ENCODE peak calls at places on chromosomes 16 and 17, in four cellular contexts. H, D, N and Q are unnamed samples. For H3K36me3, the result is how much of the 10 kb centered on the place peaks cover.

GRCh38 chr17:65850486-65850885 is 289.0 kb upstream of the AXIN2 start:
- DNase-seq in H (no peak), D (no peak), N (no peak), Q (no peak)

GRCh38 chr16:85329059-85329812 is 217.0 kb upstream of the CIBAR2 start:
- DNase-seq in H (no peak), D (peak), N (no peak), Q (peak)

GRCh38 chr16:405548-406506 is 4.1 kb downstream of the DECR2 start:
- DNase-seq in H (no peak), D (no peak), N (no peak), Q (no peak)

GRCh38 chr17:1379930-1380313 is 20.1 kb downstream of the YWHAE start:
- DNase-seq in H (no peak), D (no peak), N (no peak), Q (no peak)

GRCh38 chr17:43135454-43135819 is 10.3 kb upstream of the BRCA1 start:
- DNase-seq in H (no peak), D (peak), N (peak), Q (no peak)

GRCh38 chr16:18782697-18783429 is 7.3 kb downstream of the RPS15A start:
- DNase-seq in H (no peak), D (no peak), N (no peak), Q (no peak)

GRCh38 chr16:4915226-4915761 is 21.7 kb downstream of the PPL start:
- DNase-seq in H (no peak), D (no peak), N (peak), Q (no peak)

GRCh38 chr17:32774286-32775084 is 102.4 kb downstream of the MYO1D start:
- DNase-seq in H (no peak), D (peak), N (no peak), Q (no peak)

GRCh38 chr17:78374631-78375274 is 3.7 kb upstream of the PGS1 start:
- DNase-seq in H (no peak), D (peak), N (no peak), Q (peak)

GRCh38 chr16:74999208-74999682 is 421 bp downstream of the ZNRF1 start:
- DNase-seq in H (peak), D (peak), N (peak), Q (peak)

GRCh38 chr17:79463421-79464309 is 147.2 kb downstream of the RBFOX3 start:
- DNase-seq in H (no peak), D (no peak), N (no peak), Q (no peak)

GRCh38 chr17:70041575-70041974 is 33.5 kb upstream of the KCNJ16 start:
- DNase-seq in H (no peak), D (no peak), N (no peak), Q (no peak)

GRCh38 chr16:339680-340079 is 12.8 kb downstream of the AXIN1 start:
- DNase-seq in H (no peak), D (no peak), N (no peak), Q (no peak)

GRCh38 chr17:32907583-32907982 is 20.4 kb upstream of the TMEM98 start:
- DNase-seq in H (peak), D (no peak), N (no peak), Q (no peak)

GRCh38 chr16:74623214-74623842 is 16.4 kb upstream of the GLG1 start:
- DNase-seq in H (no peak), D (peak), N (no peak), Q (no peak)

GRCh38 chr17:82559779-82560642 is 40.5 kb downstream of the FOXK2 start:
- DNase-seq in H (no peak), D (no peak), N (no peak), Q (no peak)

GRCh38 chr16:1812732-1813163 is 13.9 kb downstream of the HAGH start:
- DNase-seq in H (no peak), D (peak), N (peak), Q (peak)

GRCh38 chr16:73365010-73365409 is 317.1 kb upstream of the ZFHX3 start:
- DNase-seq in H (peak), D (no peak), N (no peak), Q (no peak)

GRCh38 chr17:74645010-74645409 is 21.5 kb upstream of the CD300E start:
- DNase-seq in H (no peak), D (no peak), N (no peak), Q (no peak)

GRCh38 chr16:10729649-10730048 is 14.0 kb upstream of the NUBP1 start:
- DNase-seq in H (peak), D (peak), N (no peak), Q (peak)

GRCh38 chr17:42521666-42522262 is 14.3 kb upstream of the NAGLU start:
- DNase-seq in H (no peak), D (no peak), N (peak), Q (no peak)

GRCh38 chr16:75053791-75054555 is 55.1 kb downstream of the ZNRF1 start:
- DNase-seq in H (peak), D (no peak), N (peak), Q (peak)

GRCh38 chr17:11900655-11901054 is 96.6 kb downstream of the ZNF18 start:
- DNase-seq in H (no peak), D (no peak), N (no peak), Q (no peak)

GRCh38 chr17:6460531-6461161 is 16.4 kb downstream of the PIMREG start:
- DNase-seq in H (no peak), D (no peak), N (no peak), Q (no peak)

GRCh38 chr17:54891176-54891821 is 9.4 kb upstream of the TOM1L1 start:
- DNase-seq in H (no peak), D (peak), N (no peak), Q (peak)

GRCh38 chr16:58843675-58844074 is 109.6 kb upstream of the GOT2 start:
- DNase-seq in H (no peak), D (peak), N (no peak), Q (no peak)

GRCh38 chr16:88698694-88699045 is 7.5 kb downstream of the RNF166 start:
- DNase-seq in H (no peak), D (no peak), N (no peak), Q (no peak)

GRCh38 chr17:41406205-41406604 is 8.8 kb upstream of the KRT31 start:
- DNase-seq in H (no peak), D (no peak), N (no peak), Q (no peak)

GRCh38 chr16:89354325-89354724 is 136.0 kb downstream of the ANKRD11 start:
- DNase-seq in H (no peak), D (no peak), N (no peak), Q (no peak)

GRCh38 chr16:63856537-63856936 is 1265.3 kb downstream of the CDH11 start:
- DNase-seq in H (no peak), D (no peak), N (no peak), Q (no peak)

GRCh38 chr16:23924138-23924537 is 88.4 kb downstream of the PRKCB start:
- DNase-seq in H (no peak), D (no peak), N (no peak), Q (no peak)

GRCh38 chr17:7551396-7551795 is 2.5 kb downstream of the TNFSF12 start:
- DNase-seq in H (no peak), D (no peak), N (no peak), Q (no peak)
- H3K36me3 ChIP-seq in H (under half), D (under half), N (under half), Q (under half)

GRCh38 chr16:3576211-3576610 is 992 bp downstream of the NLRC3 start:
- DNase-seq in H (no peak), D (no peak), N (no peak), Q (no peak)

GRCh38 chr16:3578610-3579551 is 1.7 kb upstream of the NLRC3 start:
- DNase-seq in H (no peak), D (peak), N (no peak), Q (no peak)

GRCh38 chr16:3575491-3575890 is 1.7 kb downstream of the NLRC3 start:
- DNase-seq in H (no peak), D (no peak), N (no peak), Q (no peak)

GRCh38 chr16:3578121-3578520 is 918 bp upstream of the NLRC3 start:
- DNase-seq in H (no peak), D (no peak), N (no peak), Q (no peak)

GRCh38 chr16:3577302-3577752 is at the start of gene NLRC3:
- DNase-seq in H (no peak), D (no peak), N (no peak), Q (no peak)
- H3K27ac ChIP-seq in H (no peak), D (no peak), N (no peak), Q (no peak)

DNA sequence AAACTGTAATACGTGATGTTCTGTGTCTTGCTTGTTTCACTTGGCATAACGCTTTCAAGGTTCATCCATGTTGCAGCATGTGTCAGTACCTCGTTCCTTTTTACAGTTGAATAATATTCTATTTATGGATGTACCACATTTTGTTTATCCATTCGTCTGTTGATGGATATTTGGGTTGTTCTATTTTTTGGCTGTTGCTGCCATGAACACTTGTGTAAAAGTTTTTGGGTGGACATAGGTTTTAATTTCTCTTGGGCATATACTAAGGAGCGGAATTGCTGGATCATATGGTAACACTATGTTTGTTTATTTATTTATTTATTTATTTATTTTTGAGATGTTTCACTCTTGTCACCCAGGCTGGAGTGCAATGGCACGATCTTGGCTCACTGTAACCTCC is 137.0 kb downstream of the MSI2 start:
- DNase-seq in H (no peak), D (no peak), N (no peak), Q (no peak)
- H3K4me3 ChIP-seq in H (no peak), D (no peak), N (no peak), Q (no peak)

DNA sequence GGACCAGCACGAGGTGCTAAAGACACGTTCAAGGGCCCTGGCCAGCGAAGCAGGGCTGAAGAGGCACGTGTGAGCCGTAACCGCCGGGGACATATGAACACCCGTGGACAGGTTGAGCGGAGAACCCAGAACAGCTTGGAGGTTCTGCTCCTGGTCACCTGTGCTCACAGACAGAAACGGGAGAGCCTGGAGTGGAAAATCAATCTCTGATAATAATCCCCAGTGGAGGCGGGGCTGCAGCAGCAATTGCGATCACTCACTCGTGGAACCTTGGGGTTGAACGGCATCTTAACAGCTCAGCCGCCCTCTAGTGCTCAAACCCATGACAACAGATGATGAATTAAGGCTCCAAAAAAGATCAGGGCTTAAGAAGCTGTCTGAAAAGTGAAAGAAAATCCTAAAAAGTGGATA is 25.6 kb downstream of the WIPI1 start:
- DNase-seq in H (no peak), D (peak), N (no peak), Q (peak)
- H3K36me3 ChIP-seq in H (under half), D (under half), N (half or more), Q (half or more)

DNA sequence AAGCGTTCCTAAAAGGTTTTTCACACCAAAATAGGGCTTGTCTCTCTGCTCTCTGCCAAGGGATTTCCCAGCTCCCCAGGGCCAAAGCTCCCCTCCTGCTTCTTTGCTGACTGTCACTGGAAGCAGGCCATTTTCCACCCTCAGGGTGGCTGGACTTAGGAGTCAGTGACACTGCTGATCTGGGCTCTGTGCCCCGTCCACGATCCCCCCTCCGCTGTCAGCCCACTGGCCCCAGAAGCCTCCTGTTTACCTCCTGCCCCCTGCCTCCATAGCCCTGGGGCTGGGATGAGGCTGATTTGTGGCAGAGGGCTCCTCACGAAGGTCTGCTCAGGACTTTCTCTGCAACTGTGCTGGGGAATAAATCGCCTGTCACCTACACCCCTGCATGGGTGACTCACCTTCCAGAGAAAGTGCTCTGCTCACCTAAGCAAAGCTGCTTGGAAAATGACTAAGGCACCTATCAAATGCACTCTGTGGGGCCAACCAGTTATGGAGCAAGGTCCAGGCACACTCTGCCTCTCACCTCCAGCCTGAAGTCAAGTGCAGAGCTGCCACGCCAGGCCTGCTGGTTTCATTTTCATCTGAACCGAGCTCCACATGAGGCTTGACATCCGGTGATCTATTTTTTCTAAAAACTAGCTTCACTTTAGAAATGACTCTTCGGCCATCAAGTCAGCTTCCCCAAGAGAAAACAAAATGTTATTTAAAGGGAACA is 4.9 kb downstream of the MAP3K14 start:
- DNase-seq in H (peak), D (no peak), N (peak), Q (no peak)
- H3K27ac ChIP-seq in H (peak), D (no peak), N (peak), Q (peak)

DNA sequence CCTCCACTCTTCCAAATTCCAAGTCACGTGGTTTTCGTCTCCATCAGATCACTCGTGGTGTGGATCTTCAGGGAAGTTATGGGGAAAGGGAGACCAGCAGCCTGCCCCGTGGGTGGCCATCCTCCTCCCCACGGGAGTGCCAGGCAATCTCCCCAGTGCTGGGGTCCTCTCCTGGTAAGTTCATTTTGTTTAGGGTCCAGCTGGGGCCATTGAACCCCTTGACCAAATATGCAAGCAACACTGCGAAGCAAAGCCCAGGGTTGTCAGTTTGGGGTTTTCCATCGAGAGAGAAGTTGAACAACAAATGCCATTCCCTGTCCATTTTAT is 4.1 kb upstream of the LCMT1 start:
- DNase-seq in H (no peak), D (no peak), N (no peak), Q (no peak)
- H3K4me3 ChIP-seq in H (peak), D (peak), N (peak), Q (peak)

GRCh38 chr17:28685366-28685765 is 23.4 kb downstream of the SUPT6H start:
- DNase-seq in H (no peak), D (no peak), N (no peak), Q (no peak)

GRCh38 chr17:28684963-28685362 is 23.0 kb downstream of the SUPT6H start:
- DNase-seq in H (no peak), D (no peak), N (peak), Q (no peak)

GRCh38 chr17:28686296-28686695 is 24.3 kb downstream of the SUPT6H start:
- DNase-seq in H (no peak), D (no peak), N (no peak), Q (no peak)

GRCh38 chr17:28688481-28688880 is 23.2 kb downstream of the PROCA1 start:
- DNase-seq in H (no peak), D (no peak), N (no peak), Q (no peak)

DNA sequence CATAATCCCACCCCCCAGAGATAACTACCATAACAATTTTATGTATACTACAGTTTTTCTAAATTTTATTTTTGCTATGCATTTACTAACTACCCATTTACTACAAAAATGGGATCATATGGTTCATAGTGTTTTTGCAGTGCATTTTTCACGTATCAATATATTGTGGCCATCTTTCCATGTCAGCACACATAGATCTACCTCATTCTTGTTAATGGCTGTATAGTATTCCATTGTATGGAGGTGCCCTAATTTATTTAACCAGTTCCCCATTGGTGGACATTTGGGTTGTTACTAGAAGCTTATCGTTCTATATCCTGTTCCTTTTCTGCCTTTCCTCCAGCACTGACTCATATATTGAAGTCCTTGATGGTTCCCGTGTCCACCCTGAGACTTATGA is 22.7 kb downstream of the PROCA1 start:
- DNase-seq in H (no peak), D (no peak), N (no peak), Q (no peak)
- H3K36me3 ChIP-seq in H (under half), D (half or more), N (half or more), Q (half or more)

DNA sequence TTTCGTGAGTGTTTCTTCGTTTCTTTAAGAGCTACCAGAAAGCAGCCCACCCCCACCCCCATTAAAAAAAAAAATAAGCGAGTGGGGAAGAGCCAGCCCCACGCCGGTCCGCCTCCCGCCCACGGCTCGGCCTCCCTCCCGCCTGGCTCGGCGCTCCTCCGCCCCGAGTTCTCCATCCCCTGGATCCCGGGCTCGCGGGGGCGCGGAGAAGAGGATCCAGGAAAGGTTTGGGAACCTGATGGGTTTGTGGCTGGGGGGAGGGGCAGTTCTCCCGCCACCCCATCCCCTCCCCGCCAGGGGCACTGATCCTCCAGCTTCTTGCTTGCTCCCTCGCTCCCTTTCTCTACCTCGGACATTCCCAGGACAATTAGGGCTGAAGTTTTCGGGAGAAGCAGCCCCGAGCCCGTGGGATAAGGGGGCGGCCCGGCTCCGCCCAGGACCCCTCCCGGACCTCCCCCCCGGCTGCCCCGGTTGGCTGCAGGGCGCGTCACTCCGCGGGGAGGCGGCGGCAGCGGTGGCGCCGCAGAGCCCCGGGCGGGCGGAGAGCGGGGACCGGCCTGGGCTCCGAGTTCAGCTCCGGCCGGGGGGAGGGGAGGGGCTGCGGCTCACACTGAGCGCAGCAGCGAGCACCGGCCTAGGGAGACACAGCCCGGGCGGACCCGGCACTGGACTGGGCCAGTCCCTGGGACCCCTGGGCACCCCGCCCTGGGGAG is 1.0 kb upstream of the SALL1 start:
- DNase-seq in H (no peak), D (peak), N (no peak), Q (peak)
- H3K27ac ChIP-seq in H (no peak), D (peak), N (no peak), Q (peak)